ENCODE peak calls at places on chromosomes 2 and 18, in five cellular contexts. One of them, this sample, is unnamed.
A peak's percentile ranks its signal among the peaks of the same experiment; 100 is the strongest.

GRCh38 chr18:24656044-24656443 is 195.6 kb downstream of the HRH4 start:
- DNase-seq in fibroblast of lung: no peak
- DNase-seq in cerebellar cortex: no peak
- DNase-seq in M059J: peak; percentile 65
- DNase-seq in endodermal cell: no peak
- DNase-seq in this sample: no peak

GRCh38 chr2:240986787-240987411 is 11.5 kb upstream of the SNED1 start:
- DNase-seq in fibroblast of lung: peak; percentile 37
- DNase-seq in endodermal cell: no peak
- DNase-seq in cerebellar cortex: no peak
- DNase-seq in M059J: no peak
- DNase-seq in this sample: peak; percentile 41

GRCh38 chr2:109369671-109370191 is 240.7 kb downstream of the SH3RF3 start:
- DNase-seq in M059J: no peak
- DNase-seq in fibroblast of lung: no peak
- DNase-seq in cerebellar cortex: no peak
- DNase-seq in endodermal cell: peak; percentile 22
- DNase-seq in this sample: no peak

GRCh38 chr2:128154225-128154624 is 63.2 kb downstream of the UGGT1 start:
- DNase-seq in fibroblast of lung: no peak
- DNase-seq in endodermal cell: no peak
- DNase-seq in cerebellar cortex: no peak
- DNase-seq in M059J: no peak
- DNase-seq in this sample: no peak

GRCh38 chr2:201260302-201260800 is at the start of gene CASP8:
- DNase-seq in M059J: peak; percentile 75
- DNase-seq in endodermal cell: peak; percentile 30
- DNase-seq in cerebellar cortex: no peak
- DNase-seq in fibroblast of lung: peak; percentile 44
- DNase-seq in this sample: no peak

GRCh38 chr2:32706815-32707214 is 79.0 kb downstream of the TTC27 start:
- DNase-seq in endodermal cell: no peak
- DNase-seq in M059J: no peak
- DNase-seq in fibroblast of lung: no peak
- DNase-seq in cerebellar cortex: no peak
- DNase-seq in this sample: no peak

GRCh38 chr2:177329035-177329434 is 63.5 kb upstream of the AGPS start:
- DNase-seq in M059J: no peak
- DNase-seq in fibroblast of lung: no peak
- DNase-seq in endodermal cell: no peak
- DNase-seq in cerebellar cortex: no peak
- DNase-seq in this sample: no peak

GRCh38 chr2:200703132-200703925 is 108.4 kb upstream of the BZW1 start:
- DNase-seq in cerebellar cortex: peak; percentile 59
- DNase-seq in endodermal cell: no peak
- DNase-seq in fibroblast of lung: peak; percentile 62
- DNase-seq in M059J: peak; percentile 72
- DNase-seq in this sample: peak; percentile 80

GRCh38 chr2:56239030-56239429 is 55.2 kb downstream of the CCDC85A start:
- DNase-seq in fibroblast of lung: no peak
- DNase-seq in endodermal cell: no peak
- DNase-seq in cerebellar cortex: no peak
- DNase-seq in M059J: no peak
- DNase-seq in this sample: no peak

GRCh38 chr2:19797871-19798270 is 103.9 kb downstream of the TTC32 start:
- DNase-seq in cerebellar cortex: no peak
- DNase-seq in fibroblast of lung: no peak
- DNase-seq in M059J: no peak
- DNase-seq in endodermal cell: no peak
- DNase-seq in this sample: no peak

GRCh38 chr2:1427086-1427485 is 13.8 kb downstream of the TPO start:
- DNase-seq in M059J: no peak
- DNase-seq in endodermal cell: no peak
- DNase-seq in fibroblast of lung: no peak
- DNase-seq in cerebellar cortex: no peak
- DNase-seq in this sample: no peak

GRCh38 chr2:72824224-72824842 is 1.5 kb downstream of the EXOC6B start:
- DNase-seq in fibroblast of lung: peak; percentile 71
- DNase-seq in endodermal cell: no peak
- DNase-seq in M059J: peak; percentile 74
- DNase-seq in cerebellar cortex: no peak
- DNase-seq in this sample: peak; percentile 39

GRCh38 chr2:44817673-44818335 is 123.7 kb upstream of the SIX3 start:
- DNase-seq in M059J: no peak
- DNase-seq in fibroblast of lung: no peak
- DNase-seq in cerebellar cortex: no peak
- DNase-seq in endodermal cell: no peak
- DNase-seq in this sample: no peak

GRCh38 chr18:57543560-57543959 is 42.9 kb downstream of the FECH start:
- DNase-seq in fibroblast of lung: no peak
- DNase-seq in cerebellar cortex: no peak
- DNase-seq in endodermal cell: no peak
- DNase-seq in M059J: no peak
- DNase-seq in this sample: no peak

GRCh38 chr18:9082763-9083510 is 19.6 kb upstream of the NDUFV2 start:
- DNase-seq in M059J: no peak
- DNase-seq in endodermal cell: no peak
- DNase-seq in cerebellar cortex: no peak
- DNase-seq in fibroblast of lung: no peak
- DNase-seq in this sample: no peak

GRCh38 chr2:24404582-24404981 is 44.2 kb upstream of the ITSN2 start:
- DNase-seq in cerebellar cortex: no peak
- DNase-seq in M059J: peak; percentile 69
- DNase-seq in endodermal cell: no peak
- DNase-seq in fibroblast of lung: peak; percentile 76
- DNase-seq in this sample: peak; percentile 79

GRCh38 chr2:33022989-33023731 is 76.4 kb downstream of the LTBP1 start:
- DNase-seq in fibroblast of lung: peak; percentile 94
- DNase-seq in M059J: peak; percentile 75
- DNase-seq in endodermal cell: no peak
- DNase-seq in cerebellar cortex: no peak
- DNase-seq in this sample: peak; percentile 77

GRCh38 chr2:10036095-10036879 is 7.1 kb upstream of the KLF11 start:
- DNase-seq in endodermal cell: peak; percentile 77
- DNase-seq in cerebellar cortex: peak; percentile 93
- DNase-seq in M059J: peak; percentile 89
- DNase-seq in fibroblast of lung: peak; percentile 60
- DNase-seq in this sample: peak; percentile 93

GRCh38 chr2:227376911-227377396 is 2.2 kb downstream of the TM4SF20 start:
- DNase-seq in fibroblast of lung: peak; percentile 38
- DNase-seq in cerebellar cortex: no peak
- DNase-seq in endodermal cell: no peak
- DNase-seq in M059J: no peak
- DNase-seq in this sample: no peak

GRCh38 chr18:79353238-79353637 is 42.5 kb upstream of the NFATC1 start:
- DNase-seq in endodermal cell: peak; percentile 84
- DNase-seq in fibroblast of lung: no peak
- DNase-seq in cerebellar cortex: peak; percentile 8
- DNase-seq in M059J: no peak
- DNase-seq in this sample: no peak

GRCh38 chr2:654896-655295 is 22.3 kb downstream of the TMEM18 start:
- DNase-seq in M059J: no peak
- DNase-seq in fibroblast of lung: no peak
- DNase-seq in endodermal cell: no peak
- DNase-seq in cerebellar cortex: no peak
- DNase-seq in this sample: no peak

GRCh38 chr2:25052948-25053477 is 11.1 kb downstream of the EFR3B start:
- DNase-seq in endodermal cell: no peak
- DNase-seq in fibroblast of lung: no peak
- DNase-seq in M059J: no peak
- DNase-seq in cerebellar cortex: no peak
- DNase-seq in this sample: peak; percentile 53

GRCh38 chr2:42498482-42498881 is 4.7 kb upstream of the KCNG3 start:
- DNase-seq in fibroblast of lung: peak; percentile 4
- DNase-seq in M059J: no peak
- DNase-seq in endodermal cell: no peak
- DNase-seq in cerebellar cortex: no peak
- DNase-seq in this sample: no peak

GRCh38 chr2:37387143-37387835 is 42.9 kb downstream of the QPCT start:
- DNase-seq in fibroblast of lung: peak; percentile 84
- DNase-seq in cerebellar cortex: no peak
- DNase-seq in M059J: peak; percentile 81
- DNase-seq in endodermal cell: no peak
- DNase-seq in this sample: peak; percentile 39

GRCh38 chr2:2452961-2453360 is 121.9 kb upstream of the MYT1L start:
- DNase-seq in endodermal cell: no peak
- DNase-seq in M059J: no peak
- DNase-seq in fibroblast of lung: peak; percentile 38
- DNase-seq in cerebellar cortex: no peak
- DNase-seq in this sample: peak; percentile 54

GRCh38 chr2:3635171-3636008 is 22.6 kb upstream of the ALLC start:
- DNase-seq in M059J: no peak
- DNase-seq in cerebellar cortex: no peak
- DNase-seq in fibroblast of lung: no peak
- DNase-seq in endodermal cell: peak; percentile 36
- DNase-seq in this sample: no peak

GRCh38 chr2:237524631-237525030 is 37.6 kb downstream of the MLPH start:
- DNase-seq in fibroblast of lung: no peak
- DNase-seq in M059J: no peak
- DNase-seq in endodermal cell: no peak
- DNase-seq in cerebellar cortex: no peak
- DNase-seq in this sample: no peak

GRCh38 chr2:154698238-154698788 is at the start of gene KCNJ3:
- DNase-seq in M059J: no peak
- DNase-seq in fibroblast of lung: no peak
- DNase-seq in endodermal cell: peak; percentile 66
- DNase-seq in cerebellar cortex: peak; percentile 58
- DNase-seq in this sample: peak; percentile 18

GRCh38 chr2:223787358-223787757 is 50.0 kb downstream of the AP1S3 start:
- DNase-seq in M059J: no peak
- DNase-seq in endodermal cell: no peak
- DNase-seq in cerebellar cortex: no peak
- DNase-seq in fibroblast of lung: no peak
- DNase-seq in this sample: no peak

GRCh38 chr2:145068509-145068908 is 548.6 kb upstream of the ZEB2 start:
- DNase-seq in cerebellar cortex: no peak
- DNase-seq in fibroblast of lung: no peak
- DNase-seq in endodermal cell: no peak
- DNase-seq in M059J: no peak
- DNase-seq in this sample: no peak

GRCh38 chr2:135985018-135985825 is at the start of gene DARS1:
- DNase-seq in endodermal cell: peak; percentile 98
- DNase-seq in cerebellar cortex: peak; percentile 87
- DNase-seq in fibroblast of lung: peak; percentile 89
- DNase-seq in M059J: peak; percentile 93
- DNase-seq in this sample: peak; percentile 97

GRCh38 chr18:73979742-73980141 is 167.9 kb downstream of the FBXO15 start:
- DNase-seq in endodermal cell: no peak
- DNase-seq in M059J: peak; percentile 80
- DNase-seq in cerebellar cortex: no peak
- DNase-seq in fibroblast of lung: peak; percentile 81
- DNase-seq in this sample: peak; percentile 74

GRCh38 chr18:11553098-11553940 is 56.1 kb upstream of the SLC35G4 start:
- DNase-seq in cerebellar cortex: peak; percentile 42
- DNase-seq in M059J: peak; percentile 58
- DNase-seq in endodermal cell: peak; percentile 88
- DNase-seq in fibroblast of lung: peak; percentile 40
- DNase-seq in this sample: peak; percentile 78

GRCh38 chr2:55112229-55113016 is 62.2 kb upstream of the RTN4 start:
- DNase-seq in cerebellar cortex: peak; percentile 70
- DNase-seq in M059J: peak; percentile 58
- DNase-seq in fibroblast of lung: peak; percentile 82
- DNase-seq in endodermal cell: no peak
- DNase-seq in this sample: no peak

GRCh38 chr2:2232167-2232566 is 98.9 kb downstream of the MYT1L start:
- DNase-seq in M059J: no peak
- DNase-seq in cerebellar cortex: peak; percentile 28
- DNase-seq in endodermal cell: no peak
- DNase-seq in fibroblast of lung: no peak
- DNase-seq in this sample: no peak

This sample was measured in astrocyte of the hippocampus.